ENCODE peak calls at places on chromosomes 4 and X, in nine cellular contexts. L is IMR-90, Y is H9, C is GM12878, M is upper lobe of right lung, A is spleen, R is ascending aorta, H is fibroblast of lung, P is right atrium auricular region. G is an unnamed sample. For H3K4me1 and H3K27me3, the result is how much of the 10 kb centered on the place peaks cover.

GRCh38 chr4:31467781-31468180 is 747.6 kb downstream of the PCDH7 start:
- DNase-seq in L (no peak), A (no peak), Y (no peak), M (no peak), C (no peak), R (no peak), P (no peak), H (peak), G (peak)

GRCh38 chr4:37562592-37562991 is 123.6 kb downstream of the RELL1 start:
- DNase-seq in C (no peak), R (no peak), Y (no peak), L (peak), M (no peak), A (no peak), P (no peak), H (peak), G (no peak)

GRCh38 chrX:21529771-21530170 is 128.4 kb downstream of the KLHL34 start:
- DNase-seq in H (peak), M (no peak), C (no peak), L (peak), Y (no peak), R (no peak), P (no peak), A (no peak), G (no peak)

GRCh38 chrX:53086464-53086863 is 4.3 kb downstream of the TSPYL2 start:
- DNase-seq in M (peak), Y (no peak), R (peak), C (no peak), H (no peak), L (no peak), A (no peak), P (no peak), G (peak)

GRCh38 chr4:39637572-39638357 is 900 bp downstream of the SMIM14 start:
- DNase-seq in L (peak), R (peak), A (peak), H (peak), M (peak), Y (peak), P (peak), C (no peak), G (peak)

GRCh38 chrX:70509078-70509477 is 64.4 kb downstream of the DLG3 start:
- DNase-seq in R (no peak), A (no peak), H (no peak), Y (no peak), M (no peak), P (no peak), C (no peak), L (no peak), G (no peak)

GRCh38 chr4:65599335-65599734 is 71.0 kb downstream of the EPHA5 start:
- DNase-seq in H (peak), R (no peak), L (peak), C (no peak), Y (no peak), M (no peak), A (no peak), P (no peak), G (no peak)

GRCh38 chr4:108047199-108047598 is 57.5 kb downstream of the HADH start:
- DNase-seq in L (no peak), C (no peak), M (peak), Y (no peak), R (no peak), H (no peak), A (no peak), P (no peak), G (no peak)

GRCh38 chrX:7574325-7574724 is 268.6 kb upstream of the VCX start:
- DNase-seq in A (no peak), Y (no peak), C (no peak), P (no peak), M (no peak), L (no peak), R (no peak), H (no peak), G (peak)

GRCh38 chr4:75308049-75308448 is 206.2 kb downstream of the RCHY1 start:
- DNase-seq in R (no peak), M (no peak), P (no peak), Y (no peak), H (no peak), A (no peak), C (no peak), L (no peak), G (no peak)

GRCh38 chrX:104343408-104344129 is 88.8 kb upstream of the ESX1 start:
- DNase-seq in L (peak), M (no peak), A (no peak), H (peak), P (no peak), C (peak), R (no peak), Y (peak), G (peak)

DNA sequence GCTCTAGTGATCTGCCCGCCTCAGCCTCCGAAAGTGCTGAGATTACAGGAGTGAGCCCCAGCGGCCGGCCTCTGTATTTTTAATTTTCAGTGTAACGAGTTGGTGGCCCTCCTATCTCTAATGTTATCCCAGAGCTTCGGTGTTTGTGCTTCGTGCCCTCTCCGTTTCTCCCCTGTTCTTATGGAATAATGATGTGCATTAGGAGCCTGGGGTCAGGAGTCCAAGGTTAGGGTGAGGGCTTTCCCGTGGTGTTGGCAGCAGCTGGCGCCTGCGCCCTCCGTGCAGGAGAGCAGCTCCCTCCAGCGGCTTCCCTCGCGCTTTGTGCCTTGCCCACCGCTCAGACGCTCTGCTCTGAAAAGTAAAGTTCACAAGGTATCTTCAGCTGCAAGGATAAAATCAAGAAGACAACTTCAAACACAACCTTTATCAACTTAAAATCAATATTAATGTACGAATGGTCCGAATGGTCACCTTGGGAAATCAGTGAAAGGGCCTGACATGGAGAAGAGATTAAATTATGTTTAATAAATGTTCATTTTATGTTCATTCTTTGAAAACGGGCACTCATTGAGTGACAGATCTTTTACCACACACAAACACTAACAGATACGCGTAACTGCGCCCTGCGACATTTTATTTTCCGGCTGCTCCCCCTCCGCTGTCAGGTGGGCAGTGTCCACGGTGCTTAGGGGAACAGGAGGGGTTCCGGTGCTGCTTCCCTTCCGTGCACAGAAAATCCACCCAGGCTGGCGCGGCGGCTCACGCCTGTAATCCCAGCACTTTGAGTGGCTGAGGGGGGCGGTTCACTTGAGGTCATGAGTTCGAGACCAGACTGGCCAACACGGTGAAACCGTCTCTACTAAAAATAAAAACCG is 62.4 kb downstream of the TRAPPC11 start:
- DNase-seq in C (no peak), L (peak), M (peak), P (no peak), R (no peak), H (peak), A (peak), Y (peak), G (peak)
- TF ChIP-seq CTCF in C (peak), L (peak), M (peak), P (peak), R (no peak), H (peak), A (peak), Y (peak), G (peak)

DNA sequence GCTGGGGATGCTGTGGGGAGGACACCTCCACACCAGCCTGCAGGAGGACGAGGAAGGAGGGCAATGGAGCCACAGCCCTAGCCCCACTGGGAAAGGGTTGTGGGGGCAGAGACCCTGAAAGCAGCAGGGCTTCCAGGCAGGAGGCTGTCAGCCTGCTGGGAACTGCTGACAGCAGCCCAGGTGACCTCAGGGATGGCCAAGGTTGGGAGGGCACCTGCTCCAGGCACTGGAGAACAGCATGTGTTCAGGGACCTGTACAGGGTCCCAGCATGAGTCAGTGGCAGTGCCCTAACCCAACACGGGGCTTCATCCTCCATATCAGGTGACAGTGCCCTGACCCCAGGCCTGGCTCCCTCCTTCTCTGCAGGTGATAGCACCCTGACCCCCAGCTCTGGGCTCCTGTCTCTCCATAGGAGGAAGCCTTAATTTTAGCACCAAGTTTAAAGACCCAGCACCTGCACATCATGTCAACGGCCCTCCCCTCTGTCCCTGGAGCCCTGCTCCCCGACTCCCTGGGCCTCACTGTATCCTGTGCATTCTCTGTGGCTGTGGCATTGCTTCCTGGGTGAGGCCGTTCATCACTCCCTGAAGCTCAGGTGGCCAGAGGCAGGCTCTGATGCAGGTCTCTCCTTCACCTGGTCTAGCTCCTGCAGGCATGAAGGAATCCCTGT is 66.3 kb downstream of the CRMP1 start:
- DNase-seq in L (no peak), R (no peak), M (no peak), Y (no peak), P (no peak), A (peak), C (no peak), H (no peak), G (no peak)
- H3K4me1 ChIP-seq in L (under half), R (under half), M (under half), Y (under half), P (under half), A (under half), C (under half), H (under half), G (under half)

GRCh38 chrX:14062524-14062923 is 32.8 kb upstream of the GEMIN8 start:
- DNase-seq in C (no peak), P (no peak), A (no peak), L (no peak), H (no peak), R (no peak), Y (no peak), M (no peak), G (no peak)

GRCh38 chrX:14065800-14066199 is 36.1 kb upstream of the GEMIN8 start:
- DNase-seq in A (no peak), R (no peak), P (no peak), L (no peak), C (no peak), Y (no peak), H (no peak), M (no peak), G (no peak)

DNA sequence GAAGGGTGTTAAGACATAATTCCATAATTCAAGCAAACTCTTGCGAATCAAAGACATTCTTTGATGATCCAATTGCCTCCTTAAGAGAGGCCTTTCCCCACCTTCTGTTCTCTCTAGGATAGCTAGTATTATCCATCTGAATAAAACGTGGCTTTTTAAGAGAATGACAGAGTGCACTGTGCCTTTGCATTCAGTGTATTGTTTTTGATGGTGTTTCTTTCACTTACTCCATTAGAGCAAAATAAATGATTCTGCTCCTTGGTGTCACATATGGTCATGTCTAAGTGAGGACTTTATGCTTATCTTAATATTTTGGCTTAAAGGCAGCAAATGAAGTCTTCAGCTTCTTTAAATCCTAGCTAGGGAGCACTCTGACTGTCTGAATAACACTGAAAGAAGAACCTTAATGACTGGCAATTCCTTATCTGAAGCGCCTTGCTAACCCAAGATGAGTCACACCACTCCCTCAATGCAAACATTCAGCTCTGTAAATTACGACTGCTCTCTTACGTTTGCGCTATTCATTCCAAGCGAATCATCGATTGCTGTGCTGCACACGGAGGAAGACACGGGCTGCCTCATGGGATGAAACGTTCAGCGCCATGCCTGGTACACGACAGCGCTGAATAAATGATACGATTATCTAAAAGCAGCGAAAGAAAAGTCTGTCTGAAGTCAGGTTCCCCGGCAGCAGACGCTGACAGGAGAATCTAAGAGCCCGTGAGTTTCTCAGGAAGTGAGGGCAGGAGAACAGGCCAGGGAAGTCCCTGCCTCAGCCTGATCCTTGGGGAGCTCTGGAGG is 35.1 kb upstream of the GEMIN8 start:
- DNase-seq in L (peak), M (no peak), P (no peak), H (peak), C (no peak), R (no peak), Y (no peak), A (no peak), G (peak)
- H3K27me3 ChIP-seq in L (under half), M (under half), P (under half), H (under half), C (under half), R (under half), Y (under half), A (under half), G (under half)

DNA sequence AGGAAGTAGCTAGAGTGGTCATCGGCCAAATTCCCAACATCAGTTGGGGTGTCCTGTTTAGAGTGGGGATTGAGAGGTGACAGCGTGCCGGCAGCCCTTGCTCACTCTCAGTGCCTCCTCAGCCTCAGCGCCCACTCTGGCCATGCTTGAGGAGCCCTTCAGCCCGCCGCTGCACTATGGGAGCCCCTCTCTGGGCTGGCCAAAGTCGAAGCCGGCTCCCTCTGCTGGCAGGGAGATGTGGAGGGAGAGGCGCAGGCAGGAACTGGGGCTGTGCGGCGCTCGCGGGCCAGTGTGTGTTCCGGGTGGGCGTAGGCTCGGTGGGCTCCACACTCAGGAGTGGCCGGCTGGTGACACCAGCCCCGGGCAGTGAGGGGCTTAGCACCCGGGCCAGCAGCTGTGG is 7.1 kb upstream of the CENPU start:
- DNase-seq in L (no peak), A (no peak), M (no peak), H (no peak), Y (no peak), C (no peak), P (no peak), R (peak), G (no peak)
- TF ChIP-seq CTCF in L (no peak), A (no peak), M (no peak), H (no peak), Y (peak), C (no peak), P (no peak), R (no peak), G (no peak)

GRCh38 chr4:1900087-1900433 is 28.9 kb downstream of the NSD2 start:
- DNase-seq in H (no peak), M (peak), R (peak), Y (no peak), C (no peak), L (no peak), A (no peak), P (no peak), G (peak)
- H3K4me1 ChIP-seq in H (under half), M (under half), R (under half), Y (under half), C (under half), L (under half), A (under half), P (under half), G (under half)

DNA sequence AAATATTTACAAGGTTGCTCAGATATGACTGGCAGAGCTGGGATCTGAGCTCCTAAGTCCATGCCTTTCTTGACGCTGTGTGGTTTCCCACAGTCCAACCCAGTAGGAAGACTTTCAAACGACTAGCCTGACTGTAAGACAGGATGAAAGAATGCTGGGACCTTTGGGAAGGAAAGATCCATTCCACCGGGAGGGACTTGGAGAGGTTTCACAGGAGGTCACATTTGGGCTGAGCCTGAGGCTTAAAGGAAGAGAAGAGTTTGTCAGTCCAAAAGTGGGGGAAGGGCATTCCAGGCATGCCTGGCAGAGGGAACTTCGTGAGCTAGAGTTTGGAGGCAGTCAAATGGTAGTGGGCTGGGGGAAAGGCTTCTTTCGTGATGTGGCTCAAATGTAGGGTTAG is 1.5 kb downstream of the STARD8 start:
- DNase-seq in M (no peak), R (no peak), C (no peak), P (no peak), A (no peak), H (peak), L (peak), Y (peak), G (no peak)
- H3K27me3 ChIP-seq in M (under half), R (under half), C (under half), P (under half), A (under half), H (under half), L (under half), Y (under half), G (under half)

GRCh38 chr4:173990126-173990878 is 293.2 kb downstream of the FBXO8 start:
- DNase-seq in L (peak), R (no peak), Y (no peak), A (no peak), H (peak), P (no peak), C (no peak), M (no peak), G (peak)
- TF ChIP-seq CTCF in L (peak), R (peak), Y (peak), A (peak), H (peak), P (peak), C (peak), M (peak), G (peak)

GRCh38 chr4:54118850-54119589 is 19.1 kb downstream of the GSX2 start:
- DNase-seq in H (peak), L (peak), R (no peak), P (no peak), Y (no peak), A (no peak), M (no peak), C (no peak), G (no peak)

GRCh38 chr4:54120517-54120916 is 20.6 kb downstream of the GSX2 start:
- DNase-seq in M (no peak), R (no peak), C (no peak), H (no peak), A (no peak), L (no peak), P (no peak), Y (no peak), G (no peak)
- H3K4me1 ChIP-seq in M (under half), R (under half), C (under half), H (under half), A (under half), L (under half), P (under half), Y (under half), G (under half)

GRCh38 chrX:150655713-150656266 is 37.4 kb upstream of the MTMR1 start:
- DNase-seq in P (no peak), M (no peak), R (no peak), A (no peak), Y (no peak), C (no peak), L (no peak), H (no peak), G (no peak)
- H3K27me3 ChIP-seq in P (under half), M (under half), R (under half), A (under half), Y (under half), C (under half), L (under half), H (under half), G (under half)

DNA sequence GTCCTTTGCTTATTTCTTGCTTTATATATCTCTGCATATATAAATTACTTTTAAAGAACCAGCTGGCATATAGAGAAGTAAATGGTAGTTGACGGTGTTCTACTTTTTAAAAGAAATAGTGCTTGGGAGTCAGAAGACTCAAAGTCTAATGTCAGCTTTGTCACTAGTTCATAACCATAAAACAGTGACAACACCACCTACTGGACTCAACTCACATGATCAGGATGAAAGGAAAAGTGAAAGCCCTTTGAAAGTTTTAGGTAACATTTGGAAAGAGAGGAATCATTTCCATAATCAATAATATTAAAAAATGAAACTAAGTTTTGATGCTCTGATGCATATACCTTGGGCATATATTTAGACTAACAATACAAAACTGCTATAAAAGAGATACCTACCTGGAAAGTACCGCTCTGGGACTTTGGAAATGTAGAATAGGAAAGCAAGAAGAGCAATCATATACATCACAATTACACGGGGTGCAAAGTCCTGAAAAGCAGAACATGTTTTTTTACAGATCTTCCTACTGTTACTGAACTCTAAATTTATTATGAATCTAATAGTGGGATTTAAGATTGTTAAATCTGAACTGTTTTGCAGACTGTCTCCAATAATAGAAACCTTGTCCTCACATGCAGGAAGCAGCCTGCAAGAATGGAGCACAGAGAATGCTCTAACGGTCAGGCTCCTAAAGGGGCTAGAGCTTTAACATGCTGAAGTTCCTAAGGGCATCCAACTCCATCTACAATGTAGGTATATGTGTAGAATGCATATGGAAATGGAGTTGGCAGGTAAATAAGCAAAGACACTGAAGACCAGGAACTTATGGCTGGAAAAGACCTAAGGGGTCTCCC is 15.6 kb downstream of the PAQR3 start:
- DNase-seq in H (no peak), M (no peak), R (no peak), P (no peak), A (no peak), L (no peak), Y (no peak), C (no peak), G (no peak)
- TF ChIP-seq CTCF in H (no peak), M (no peak), R (no peak), P (peak), A (no peak), L (no peak), Y (no peak), C (peak), G (peak)

G was measured in cardiac muscle cell.